ENCODE peak calls at places on chromosome 12, in four cellular contexts. One of them, this sample, is unnamed.
A peak's percentile ranks its signal among the peaks of the same experiment; 100 is the strongest.

GRCh38 chr12:116924558-116925453 is 14.1 kb downstream of the FBXW8 start:
- DNase-seq in epithelial cell of esophagus: peak; percentile 86
- DNase-seq in RWPE1: peak; percentile 57
- DNase-seq in neural crest cell: no peak
- DNase-seq in this sample: no peak

GRCh38 chr12:108633534-108634224 is at the start of gene SELPLG:
- DNase-seq in epithelial cell of esophagus: no peak
- DNase-seq in RWPE1: no peak
- DNase-seq in neural crest cell: no peak
- DNase-seq in this sample: no peak

GRCh38 chr12:94145231-94145979 is 3.0 kb upstream of the PLXNC1 start:
- DNase-seq in epithelial cell of esophagus: peak; percentile 5
- DNase-seq in RWPE1: no peak
- DNase-seq in neural crest cell: no peak
- DNase-seq in this sample: no peak

GRCh38 chr12:103794814-103795213 is 46.2 kb downstream of the NT5DC3 start:
- DNase-seq in epithelial cell of esophagus: no peak
- DNase-seq in RWPE1: no peak
- DNase-seq in neural crest cell: no peak
- DNase-seq in this sample: no peak

GRCh38 chr12:65845751-65846537 is 21.7 kb downstream of the HMGA2 start:
- DNase-seq in epithelial cell of esophagus: peak; percentile 76
- DNase-seq in RWPE1: no peak
- DNase-seq in neural crest cell: no peak
- DNase-seq in this sample: no peak

GRCh38 chr12:130712346-130713065 is 3.6 kb downstream of the RIMBP2 start:
- DNase-seq in epithelial cell of esophagus: no peak
- DNase-seq in RWPE1: no peak
- DNase-seq in neural crest cell: no peak
- DNase-seq in this sample: no peak

GRCh38 chr12:93751864-93752610 is 74.9 kb downstream of the CRADD start:
- DNase-seq in epithelial cell of esophagus: peak; percentile 47
- DNase-seq in RWPE1: no peak
- DNase-seq in neural crest cell: no peak
- DNase-seq in this sample: no peak

GRCh38 chr12:111942557-111942956 is 70.4 kb downstream of the TMEM116 start:
- DNase-seq in epithelial cell of esophagus: peak; percentile 86
- DNase-seq in RWPE1: peak; percentile 33
- DNase-seq in neural crest cell: no peak
- DNase-seq in this sample: no peak

GRCh38 chr12:118541945-118542344 is 165.6 kb downstream of the SUDS3 start:
- DNase-seq in epithelial cell of esophagus: no peak
- DNase-seq in RWPE1: no peak
- DNase-seq in neural crest cell: no peak
- DNase-seq in this sample: no peak

GRCh38 chr12:120218680-120219606 is 18.0 kb upstream of the RPLP0 start:
- DNase-seq in epithelial cell of esophagus: no peak
- DNase-seq in RWPE1: no peak
- DNase-seq in neural crest cell: no peak
- DNase-seq in this sample: no peak

GRCh38 chr12:97164936-97165335 is 257.9 kb downstream of the NEDD1 start:
- DNase-seq in epithelial cell of esophagus: no peak
- DNase-seq in RWPE1: no peak
- DNase-seq in neural crest cell: no peak
- DNase-seq in this sample: no peak

GRCh38 chr12:125072496-125072895 is 7.3 kb downstream of the AACS start:
- DNase-seq in epithelial cell of esophagus: no peak
- DNase-seq in RWPE1: no peak
- DNase-seq in neural crest cell: no peak
- DNase-seq in this sample: no peak

GRCh38 chr12:752673-753400 is 458 bp downstream of the WNK1 start:
- DNase-seq in epithelial cell of esophagus: peak; percentile 57
- DNase-seq in RWPE1: no peak
- DNase-seq in neural crest cell: peak; percentile 55
- DNase-seq in this sample: peak; percentile 67
- TF ChIP-seq CTCF in epithelial cell of esophagus: no peak
- TF ChIP-seq CTCF in RWPE1: no peak
- TF ChIP-seq CTCF in neural crest cell: peak; percentile 47
- TF ChIP-seq CTCF in this sample: peak; percentile 28

GRCh38 chr12:47073951-47074350 is 5.5 kb upstream of the PCED1B start:
- DNase-seq in epithelial cell of esophagus: no peak
- DNase-seq in RWPE1: no peak
- DNase-seq in neural crest cell: no peak
- DNase-seq in this sample: no peak

GRCh38 chr12:47068539-47068938 is 10.9 kb upstream of the PCED1B start:
- DNase-seq in epithelial cell of esophagus: no peak
- DNase-seq in RWPE1: no peak
- DNase-seq in neural crest cell: no peak
- DNase-seq in this sample: no peak

GRCh38 chr12:47067778-47068431 is 11.5 kb upstream of the PCED1B start:
- DNase-seq in epithelial cell of esophagus: no peak
- DNase-seq in RWPE1: no peak
- DNase-seq in neural crest cell: no peak
- DNase-seq in this sample: no peak

GRCh38 chr12:47074757-47075156 is 4.7 kb upstream of the PCED1B start:
- DNase-seq in epithelial cell of esophagus: no peak
- DNase-seq in RWPE1: no peak
- DNase-seq in neural crest cell: no peak
- DNase-seq in this sample: no peak

DNA sequence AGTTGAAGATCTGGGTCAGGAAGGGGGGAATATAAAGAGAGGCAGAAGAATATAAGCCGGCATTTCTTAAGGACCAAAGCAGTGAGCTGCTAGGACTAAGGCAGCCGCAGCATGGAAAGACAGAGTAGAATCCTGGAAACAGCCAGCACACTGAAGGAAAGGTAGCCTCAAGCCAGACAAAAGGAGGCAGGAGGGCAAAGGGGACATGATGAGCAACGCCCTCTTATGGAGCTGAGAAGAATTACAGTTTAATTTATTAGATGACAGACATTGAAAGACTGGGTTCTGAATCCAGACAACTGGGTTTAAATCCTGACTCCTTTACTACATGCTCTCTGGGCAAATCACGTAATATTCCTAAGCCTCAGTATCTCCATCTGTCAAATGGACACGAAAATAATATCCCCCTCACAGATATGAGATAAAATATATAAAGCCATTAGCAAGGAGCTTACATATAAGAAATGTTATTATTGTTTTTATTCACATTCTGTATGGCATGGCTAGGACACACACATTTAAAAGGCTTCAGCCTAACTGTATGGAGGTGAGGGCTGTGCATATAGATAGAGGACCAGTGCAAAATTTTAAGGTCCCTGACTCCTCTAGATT is 8.1 kb upstream of the PCED1B start:
- DNase-seq in epithelial cell of esophagus: peak; percentile 26
- DNase-seq in RWPE1: no peak
- DNase-seq in neural crest cell: no peak
- DNase-seq in this sample: no peak
- TF ChIP-seq CTCF in epithelial cell of esophagus: peak; percentile 49
- TF ChIP-seq CTCF in RWPE1: peak; percentile 30
- TF ChIP-seq CTCF in neural crest cell: peak; percentile 60
- TF ChIP-seq CTCF in this sample: peak; percentile 69

GRCh38 chr12:132062481-132062880 is 81.6 kb downstream of the DDX51 start:
- DNase-seq in epithelial cell of esophagus: no peak
- DNase-seq in RWPE1: no peak
- DNase-seq in neural crest cell: no peak
- DNase-seq in this sample: no peak
- TF ChIP-seq CTCF in epithelial cell of esophagus: no peak
- TF ChIP-seq CTCF in RWPE1: no peak
- TF ChIP-seq CTCF in neural crest cell: no peak
- TF ChIP-seq CTCF in this sample: no peak

DNA sequence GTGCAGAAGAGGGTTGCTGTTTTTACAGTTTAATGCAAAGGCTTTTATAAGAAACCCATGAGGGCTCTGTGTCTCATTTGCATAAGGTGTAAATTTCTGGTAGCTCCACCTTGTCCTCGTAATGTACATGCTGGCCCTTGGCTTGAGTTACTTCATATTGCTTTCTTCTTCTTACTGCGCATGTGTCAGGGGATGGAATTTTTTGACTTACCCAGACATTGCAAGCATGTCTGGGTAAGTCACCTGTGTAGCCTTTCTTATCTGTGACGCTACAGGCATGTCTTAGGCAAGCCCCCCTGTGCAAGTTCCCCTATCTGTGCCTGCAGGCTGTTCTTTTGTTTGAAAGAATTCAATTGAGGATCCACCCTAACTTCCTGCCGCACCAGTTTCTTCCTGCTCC is 274.2 kb downstream of the ETNK1 start:
- DNase-seq in epithelial cell of esophagus: peak; percentile 72
- DNase-seq in RWPE1: no peak
- DNase-seq in neural crest cell: no peak
- DNase-seq in this sample: peak; percentile 19
- TF ChIP-seq CTCF in epithelial cell of esophagus: no peak
- TF ChIP-seq CTCF in RWPE1: no peak
- TF ChIP-seq CTCF in neural crest cell: no peak
- TF ChIP-seq CTCF in this sample: no peak

GRCh38 chr12:58804749-58805148 is 115.6 kb downstream of the LRIG3 start:
- DNase-seq in epithelial cell of esophagus: peak; percentile 21
- DNase-seq in RWPE1: peak; percentile 5
- DNase-seq in neural crest cell: no peak
- DNase-seq in this sample: no peak
- TF ChIP-seq CTCF in epithelial cell of esophagus: peak; percentile 64
- TF ChIP-seq CTCF in RWPE1: peak; percentile 26
- TF ChIP-seq CTCF in neural crest cell: peak; percentile 56
- TF ChIP-seq CTCF in this sample: peak; percentile 54

DNA sequence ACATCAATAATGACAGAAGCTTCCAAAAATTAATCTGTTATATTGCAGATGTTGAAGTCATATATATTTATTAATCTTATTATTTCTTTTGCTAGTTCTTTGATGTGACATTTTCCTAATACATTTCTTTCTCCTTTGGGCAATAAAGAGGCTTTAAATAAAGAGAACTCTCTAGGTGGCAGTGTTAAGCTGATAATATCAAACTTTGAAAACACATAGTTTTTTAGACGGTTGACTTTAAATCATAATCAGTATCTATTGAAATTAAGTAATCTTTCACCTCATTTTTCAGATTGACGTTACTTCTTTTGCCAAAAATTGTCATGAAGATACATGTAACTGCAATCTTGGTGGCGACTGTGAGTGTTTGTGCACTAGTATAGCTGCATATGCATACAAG is 130.9 kb upstream of the PTPRQ start:
- DNase-seq in epithelial cell of esophagus: no peak
- DNase-seq in RWPE1: no peak
- DNase-seq in neural crest cell: no peak
- DNase-seq in this sample: no peak
- TF ChIP-seq CTCF in epithelial cell of esophagus: no peak
- TF ChIP-seq CTCF in RWPE1: no peak
- TF ChIP-seq CTCF in neural crest cell: no peak
- TF ChIP-seq CTCF in this sample: no peak

DNA sequence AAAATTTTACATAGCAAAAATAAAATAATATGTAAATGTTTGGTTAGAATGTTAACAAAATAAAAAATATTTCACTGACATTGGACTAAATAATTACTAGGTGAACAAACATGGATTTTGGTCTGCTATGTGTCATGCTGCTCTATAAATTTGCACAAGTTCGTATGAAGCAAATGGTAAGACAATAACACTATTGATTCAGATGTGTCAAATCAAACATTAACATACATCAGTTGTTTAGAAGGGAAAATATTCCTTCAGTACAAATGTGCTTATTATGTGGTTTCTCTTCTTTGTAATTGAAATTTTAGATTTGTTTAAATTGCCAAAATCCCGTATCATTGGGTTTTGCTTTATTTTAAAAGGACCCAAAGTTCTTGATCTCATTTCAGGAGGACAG is 46.9 kb downstream of the PAWR start:
- DNase-seq in epithelial cell of esophagus: no peak
- DNase-seq in RWPE1: no peak
- DNase-seq in neural crest cell: no peak
- DNase-seq in this sample: no peak
- TF ChIP-seq CTCF in epithelial cell of esophagus: no peak
- TF ChIP-seq CTCF in RWPE1: no peak
- TF ChIP-seq CTCF in neural crest cell: no peak
- TF ChIP-seq CTCF in this sample: no peak

DNA sequence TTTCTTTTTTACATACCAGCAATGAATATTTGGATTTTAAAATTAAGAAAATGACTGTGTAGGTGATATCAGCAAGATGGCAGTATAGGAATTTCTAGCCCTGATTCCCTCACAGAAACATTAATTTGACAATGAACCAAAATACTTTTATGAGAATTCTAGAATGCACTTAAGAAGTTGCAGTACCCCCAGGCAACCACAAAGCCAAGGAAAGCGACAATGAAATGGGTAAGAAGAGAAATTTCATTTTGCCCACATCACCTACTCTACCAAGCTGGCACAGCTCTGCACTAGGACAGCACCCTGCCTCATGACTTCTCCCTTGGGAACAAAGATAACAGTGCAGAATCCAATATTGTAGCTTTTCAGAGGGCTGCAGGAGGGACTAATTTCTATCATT is 6.6 kb downstream of the OR9K2 start:
- DNase-seq in epithelial cell of esophagus: no peak
- DNase-seq in RWPE1: no peak
- DNase-seq in neural crest cell: no peak
- DNase-seq in this sample: no peak
- TF ChIP-seq CTCF in epithelial cell of esophagus: peak; percentile 7
- TF ChIP-seq CTCF in RWPE1: no peak
- TF ChIP-seq CTCF in neural crest cell: peak; percentile 42
- TF ChIP-seq CTCF in this sample: no peak

This sample was measured in endothelial cell.